ENCODE peak calls at places on chromosome 1, in six cellular contexts. C, J, E, M, Z and O are unnamed samples.
A peak's percentile ranks its signal among the peaks of the same experiment; 100 is the strongest.

GRCh38 chr1:174040387-174040786 is 18.2 kb upstream of the RC3H1 start:
- DNase-seq in C (no peak), J (no peak), E (no peak), M (no peak), Z (peak; percentile 76), O (no peak)

GRCh38 chr1:43853161-43853921 is 80.3 kb upstream of the ARTN start:
- DNase-seq in C (peak; percentile 37), J (no peak), E (no peak), M (peak; percentile 84), Z (no peak), O (peak; percentile 89)

GRCh38 chr1:157137051-157137772 is 983 bp downstream of the ETV3 start:
- DNase-seq in C (no peak), J (peak; percentile 72), E (no peak), M (peak; percentile 46), Z (no peak), O (no peak)

GRCh38 chr1:41340655-41341364 is 20.4 kb upstream of the FOXO6 start:
- DNase-seq in C (no peak), J (no peak), E (no peak), M (no peak), Z (no peak), O (no peak)

GRCh38 chr1:239997515-239998311 is 94.0 kb upstream of the FMN2 start:
- DNase-seq in C (no peak), J (peak; percentile 86), E (no peak), M (no peak), Z (no peak), O (no peak)

GRCh38 chr1:99247199-99247598 is 17.1 kb upstream of the PLPPR4 start:
- DNase-seq in C (no peak), J (no peak), E (no peak), M (no peak), Z (no peak), O (no peak)

GRCh38 chr1:66366618-66367017 is 167.3 kb upstream of the SGIP1 start:
- DNase-seq in C (no peak), J (no peak), E (no peak), M (no peak), Z (no peak), O (no peak)

GRCh38 chr1:8395433-8395866 is 77.5 kb downstream of the SLC45A1 start:
- DNase-seq in C (no peak), J (no peak), E (no peak), M (no peak), Z (no peak), O (no peak)

DNA sequence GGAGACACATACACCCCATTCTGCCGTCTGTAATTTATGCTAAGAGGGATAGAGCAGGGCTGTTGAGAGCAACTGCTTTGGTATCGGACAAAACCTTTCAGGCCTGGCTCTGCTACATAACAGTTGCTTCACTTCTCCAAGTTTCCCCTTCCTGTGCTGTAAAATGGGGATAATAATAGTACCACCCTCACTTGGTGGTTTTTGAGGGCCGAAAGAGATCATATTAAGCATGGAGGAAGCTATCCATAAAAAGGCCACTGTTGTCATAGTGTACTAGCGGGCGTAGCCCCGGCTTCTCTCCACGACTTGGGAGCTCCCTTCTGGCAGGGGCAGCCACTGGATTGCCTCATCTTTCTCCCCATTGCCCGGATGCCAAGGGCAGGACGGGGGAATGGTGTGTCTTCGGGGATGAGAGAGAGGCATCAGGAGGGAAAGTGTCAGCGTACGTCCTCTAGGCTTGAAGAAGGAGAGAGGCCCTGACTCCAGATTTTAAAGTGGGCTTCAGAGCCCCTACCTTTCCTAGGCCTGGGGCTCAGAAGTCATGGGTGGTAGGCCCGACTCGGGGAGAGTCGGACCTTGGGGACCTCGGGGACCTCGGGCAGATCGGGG is 580 bp upstream of the MFSD2A start:
- DNase-seq in C (no peak), J (no peak), E (peak; percentile 72), M (peak; percentile 79), Z (no peak), O (no peak)
- H3K27ac ChIP-seq in C (no peak overlapping the region), J (no peak overlapping the region), E (peak overlapping the region; percentile 66), M (peak overlapping the region; percentile 6), Z (peak overlapping the region; percentile 23), O (no peak overlapping the region)

GRCh38 chr1:67723126-67723525 is 38.1 kb downstream of the GADD45A start:
- DNase-seq in C (no peak), J (no peak), E (no peak), M (no peak), Z (no peak), O (no peak)

GRCh38 chr1:67729872-67730271 is 44.9 kb downstream of the GADD45A start:
- DNase-seq in C (no peak), J (no peak), E (no peak), M (no peak), Z (no peak), O (no peak)

GRCh38 chr1:67724928-67725560 is 40.0 kb downstream of the GADD45A start:
- DNase-seq in C (no peak), J (no peak), E (no peak), M (peak; percentile 63), Z (peak; percentile 64), O (no peak)

GRCh38 chr1:67723620-67724019 is 38.6 kb downstream of the GADD45A start:
- DNase-seq in C (no peak), J (no peak), E (no peak), M (no peak), Z (peak; percentile 80), O (no peak)

DNA sequence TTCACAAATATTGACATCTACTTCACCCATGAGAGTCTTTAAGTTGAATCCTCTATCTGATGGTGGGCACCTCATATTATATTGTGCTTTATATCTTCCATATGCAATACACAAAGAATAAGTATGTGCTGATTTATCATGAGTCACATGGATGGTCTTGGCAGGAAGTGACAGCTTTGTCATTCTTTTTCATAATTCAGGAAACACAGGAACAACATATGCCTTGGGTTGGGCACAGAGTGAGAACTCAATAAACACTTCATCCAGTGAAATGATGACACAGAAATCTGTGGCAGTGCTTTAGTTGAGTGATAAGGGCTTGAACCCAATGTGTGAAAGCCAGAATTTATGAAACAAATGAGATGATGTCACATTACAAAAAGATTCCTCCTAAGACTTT is 41.2 kb downstream of the GADD45A start:
- DNase-seq in C (no peak), J (no peak), E (no peak), M (no peak), Z (peak; percentile 59), O (no peak)
- H3K27ac ChIP-seq in C (no peak overlapping the region), J (no peak overlapping the region), E (no peak overlapping the region), M (no peak overlapping the region), Z (peak overlapping the region; percentile 67), O (no peak overlapping the region)

GRCh38 chr1:26468911-26469310 is 3.3 kb upstream of the HMGN2 start:
- DNase-seq in C (no peak), J (peak; percentile 40), E (no peak), M (peak; percentile 77), Z (no peak), O (peak; percentile 90)

GRCh38 chr1:26471498-26472329 is 526 bp upstream of the HMGN2 start:
- DNase-seq in C (peak; percentile 14), J (no peak), E (peak; percentile 77), M (peak; percentile 85), Z (peak; percentile 37), O (peak; percentile 94)

GRCh38 chr1:26471201-26471497 is 1.1 kb upstream of the HMGN2 start:
- DNase-seq in C (no peak), J (peak; percentile 85), E (no peak), M (no peak), Z (no peak), O (no peak)

GRCh38 chr1:26472330-26472900 is at the start of gene HMGN2:
- DNase-seq in C (peak; percentile 81), J (peak; percentile 97), E (peak; percentile 90), M (peak; percentile 96), Z (peak; percentile 36), O (peak; percentile 95)

GRCh38 chr1:26469558-26469957 is 2.7 kb upstream of the HMGN2 start:
- DNase-seq in C (no peak), J (peak; percentile 73), E (no peak), M (no peak), Z (no peak), O (no peak)
- H3K27ac ChIP-seq in C (no peak overlapping the region), J (peak overlapping the region; percentile 100), E (no peak overlapping the region), M (no peak overlapping the region), Z (no peak overlapping the region), O (peak overlapping the region; percentile 99)

GRCh38 chr1:21661886-21662285 is 7.3 kb downstream of the RAP1GAP start:
- DNase-seq in C (no peak), J (no peak), E (no peak), M (no peak), Z (no peak), O (peak; percentile 21)
- H3K27ac ChIP-seq in C (no peak overlapping the region), J (no peak overlapping the region), E (no peak overlapping the region), M (no peak overlapping the region), Z (no peak overlapping the region), O (no peak overlapping the region)

GRCh38 chr1:234992065-234992464 is 136.6 kb downstream of the TOMM20 start:
- DNase-seq in C (no peak), J (no peak), E (no peak), M (no peak), Z (no peak), O (no peak)

GRCh38 chr1:234996245-234996757 is 132.3 kb downstream of the TOMM20 start:
- DNase-seq in C (no peak), J (no peak), E (no peak), M (no peak), Z (no peak), O (no peak)

GRCh38 chr1:234990874-234991801 is 137.5 kb downstream of the TOMM20 start:
- DNase-seq in C (no peak), J (no peak), E (no peak), M (no peak), Z (no peak), O (no peak)

GRCh38 chr1:234997201-234998173 is 131.2 kb downstream of the TOMM20 start:
- DNase-seq in C (no peak), J (no peak), E (peak; percentile 100), M (peak; percentile 99), Z (peak; percentile 99), O (no peak)

GRCh38 chr1:234994411-234995295 is 134.0 kb downstream of the TOMM20 start:
- DNase-seq in C (no peak), J (no peak), E (no peak), M (no peak), Z (no peak), O (no peak)
- H3K27ac ChIP-seq in C (no peak overlapping the region), J (no peak overlapping the region), E (peak overlapping the region; percentile 40), M (no peak overlapping the region), Z (no peak overlapping the region), O (no peak overlapping the region)